ENCODE peak calls at places on chromosome 18, in five cellular contexts. D is natural killer cell; Y is mucosa of descending colon; R is left colon; C is activated naive CD8-positive, alpha-beta T cell treated with anti-CD3 and anti-CD28 coated beads, Interleukin-2, amount 50 U/mL, for 24 hours. J is an unnamed sample.

GRCh38 chr18:36662000-36662399 is 166.8 kb downstream of the TPGS2 start:
- ATAC-seq in D (no peak), Y (peak; percentile 28), R (peak; percentile 32), C (no peak), J (no peak)

GRCh38 chr18:52499018-52499417 is 159.0 kb downstream of the DCC start:
- ATAC-seq in D (no peak), Y (peak; percentile 67), R (peak; percentile 72), C (no peak), J (no peak)

GRCh38 chr18:9708882-9709877 is 1.1 kb downstream of the RAB31 start:
- ATAC-seq in D (peak; percentile 22), Y (peak; percentile 10), R (peak; percentile 24), C (no peak), J (peak; percentile 0)

GRCh38 chr18:36420826-36421225 is 123.3 kb downstream of the FHOD3 start:
- ATAC-seq in D (no peak), Y (no peak), R (no peak), C (no peak), J (no peak)

GRCh38 chr18:56702946-56703345 is 51.8 kb downstream of the WDR7 start:
- ATAC-seq in D (peak; percentile 70), Y (no peak), R (no peak), C (no peak), J (no peak)

GRCh38 chr18:62784338-62784965 is 69.1 kb downstream of the PHLPP1 start:
- ATAC-seq in D (peak; percentile 68), Y (no peak), R (no peak), C (peak; percentile 73), J (peak; percentile 80)

GRCh38 chr18:48545690-48546365 is 7.0 kb downstream of the CTIF start:
- ATAC-seq in D (no peak), Y (no peak), R (no peak), C (no peak), J (no peak)

GRCh38 chr18:23981369-23981768 is 33.2 kb upstream of the TTC39C start:
- ATAC-seq in D (no peak), Y (peak; percentile 52), R (no peak), C (no peak), J (peak; percentile 95)

GRCh38 chr18:12518326-12518725 is 110.6 kb downstream of the PRELID3A start:
- ATAC-seq in D (no peak), Y (no peak), R (no peak), C (no peak), J (no peak)

GRCh38 chr18:46660955-46661749 is 4.1 kb upstream of the LOXHD1 start:
- ATAC-seq in D (no peak), Y (no peak), R (peak; percentile 35), C (no peak), J (no peak)

GRCh38 chr18:33820517-33821368 is 242.7 kb downstream of the ASXL3 start:
- ATAC-seq in D (no peak), Y (peak; percentile 87), R (peak; percentile 84), C (no peak), J (no peak)

GRCh38 chr18:49988101-49988500 is 174.8 kb upstream of the ACAA2 start:
- ATAC-seq in D (no peak), Y (no peak), R (no peak), C (no peak), J (no peak)

GRCh38 chr18:10072659-10073309 is 159.0 kb downstream of the VAPA start:
- ATAC-seq in D (no peak), Y (no peak), R (no peak), C (no peak), J (no peak)

GRCh38 chr18:26460449-26461091 is 87.8 kb downstream of the KCTD1 start:
- ATAC-seq in D (no peak), Y (peak; percentile 43), R (peak; percentile 7), C (no peak), J (no peak)

GRCh38 chr18:61992285-61992684 is 99.5 kb upstream of the RNF152 start:
- ATAC-seq in D (no peak), Y (no peak), R (no peak), C (no peak), J (no peak)

GRCh38 chr18:36284268-36284667 is 13.2 kb upstream of the FHOD3 start:
- ATAC-seq in D (no peak), Y (no peak), R (no peak), C (no peak), J (no peak)

GRCh38 chr18:22609642-22610041 is 191.9 kb upstream of the CTAGE1 start:
- ATAC-seq in D (no peak), Y (peak; percentile 70), R (peak; percentile 44), C (no peak), J (no peak)

GRCh38 chr18:67586101-67586500 is 69.6 kb upstream of the DSEL start:
- ATAC-seq in D (no peak), Y (no peak), R (no peak), C (no peak), J (no peak)

GRCh38 chr18:10081477-10081876 is 167.7 kb downstream of the VAPA start:
- ATAC-seq in D (no peak), Y (no peak), R (no peak), C (no peak), J (no peak)

GRCh38 chr18:44887227-44887631 is 206.5 kb downstream of the SETBP1 start:
- ATAC-seq in D (peak; percentile 93), Y (peak; percentile 99), R (peak; percentile 100), C (peak; percentile 99), J (peak; percentile 97)

GRCh38 chr18:11937874-11938478 is 29.9 kb upstream of the MPPE1 start:
- ATAC-seq in D (peak; percentile 72), Y (peak; percentile 88), R (peak; percentile 85), C (no peak), J (peak; percentile 57)

GRCh38 chr18:13273800-13274199 is 55.2 kb downstream of the LDLRAD4 start:
- ATAC-seq in D (no peak), Y (peak; percentile 30), R (no peak), C (peak; percentile 17), J (no peak)

GRCh38 chr18:22613788-22614187 is 196.1 kb upstream of the CTAGE1 start:
- ATAC-seq in D (no peak), Y (no peak), R (no peak), C (no peak), J (no peak)

GRCh38 chr18:58998421-58999203 is 133.9 kb downstream of the ZNF532 start:
- ATAC-seq in D (no peak), Y (peak; percentile 38), R (no peak), C (no peak), J (peak; percentile 91)

GRCh38 chr18:44917865-44918476 is 237.3 kb downstream of the SETBP1 start:
- ATAC-seq in D (no peak), Y (peak; percentile 65), R (peak; percentile 68), C (no peak), J (no peak)

GRCh38 chr18:74806700-74807416 is 209.2 kb downstream of the ZNF407 start:
- ATAC-seq in D (no peak), Y (peak; percentile 54), R (peak; percentile 24), C (peak; percentile 83), J (peak; percentile 92)

GRCh38 chr18:21084511-21085078 is 27.0 kb downstream of the ROCK1 start:
- ATAC-seq in D (no peak), Y (no peak), R (no peak), C (no peak), J (no peak)

GRCh38 chr18:11757084-11757590 is 68.1 kb downstream of the GNAL start:
- ATAC-seq in D (no peak), Y (no peak), R (no peak), C (no peak), J (no peak)

GRCh38 chr18:74803117-74803516 is 205.4 kb downstream of the ZNF407 start:
- ATAC-seq in D (no peak), Y (no peak), R (no peak), C (no peak), J (no peak)

GRCh38 chr18:57844319-57844718 is 41.2 kb upstream of the ATP8B1 start:
- ATAC-seq in D (no peak), Y (peak; percentile 78), R (peak; percentile 87), C (no peak), J (no peak)

GRCh38 chr18:11047156-11047555 is 102.2 kb downstream of the PIEZO2 start:
- ATAC-seq in D (no peak), Y (no peak), R (no peak), C (no peak), J (no peak)

GRCh38 chr18:12828116-12829051 is 55.7 kb downstream of the PTPN2 start:
- ATAC-seq in D (no peak), Y (no peak), R (no peak), C (no peak), J (no peak)

GRCh38 chr18:10936211-10937053 is 212.9 kb downstream of the PIEZO2 start:
- ATAC-seq in D (no peak), Y (no peak), R (no peak), C (no peak), J (no peak)

GRCh38 chr18:2976733-2977132 is 36.2 kb downstream of the LPIN2 start:
- ATAC-seq in D (no peak), Y (no peak), R (no peak), C (no peak), J (no peak)

GRCh38 chr18:2223394-2223793 is 347.9 kb downstream of the METTL4 start:
- ATAC-seq in D (no peak), Y (no peak), R (no peak), C (no peak), J (no peak)